ENCODE peak calls at places on chromosomes 4 and X, in seven cellular contexts. R, F, C, Q, D, A and Y are unnamed samples.

GRCh38 chrX:138897621-138898492 is 186.3 kb upstream of the FGF13 start:
- DNase-seq in Q (no peak), D (no peak), C (no peak), F (no peak), A (no peak), R (no peak), Y (no peak)

GRCh38 chr4:121462660-121463261 is 81.9 kb upstream of the QRFPR start:
- DNase-seq in D (no peak), Q (peak; percentile 9), C (peak; percentile 61), F (peak; percentile 52), R (peak; percentile 82), A (peak; percentile 37), Y (peak; percentile 67)

GRCh38 chrX:22135171-22135711 is 103.1 kb downstream of the PHEX start:
- DNase-seq in C (peak; percentile 45), D (no peak), Q (no peak), A (no peak), F (no peak), R (no peak), Y (no peak)

GRCh38 chrX:46916273-46916672 is 4.1 kb downstream of the JADE3 start:
- DNase-seq in C (no peak), D (no peak), F (no peak), A (no peak), Q (no peak), R (no peak), Y (no peak)

GRCh38 chr4:149168645-149169044 is 647.0 kb downstream of the IQCM start:
- DNase-seq in F (no peak), A (no peak), R (no peak), D (no peak), Q (no peak), C (peak; percentile 44), Y (no peak)

GRCh38 chr4:178198691-178199090 is 756.5 kb upstream of the AGA start:
- DNase-seq in F (no peak), A (no peak), Q (no peak), R (no peak), D (no peak), C (peak; percentile 60), Y (no peak)

GRCh38 chr4:2462992-2463762 is 5.7 kb upstream of the RNF4 start:
- DNase-seq in C (no peak), D (no peak), Q (no peak), F (no peak), R (no peak), A (no peak), Y (no peak)

GRCh38 chrX:125202486-125203378 is 116.9 kb upstream of the TEX13C start:
- DNase-seq in A (no peak), F (no peak), R (peak; percentile 5), C (no peak), D (no peak), Q (no peak), Y (no peak)

GRCh38 chr4:2248821-2249261 is 6.9 kb upstream of the HAUS3 start:
- DNase-seq in Q (no peak), A (no peak), F (no peak), R (peak; percentile 3), D (peak; percentile 11), C (no peak), Y (no peak)